ENCODE peak calls at places on chromosome 3, in six cellular contexts. One of them, this sample, is unnamed.

GRCh38 chr3:126291537-126291936 is 65.7 kb downstream of the KLF15 start:
- DNase-seq in GM13976: no peak
- DNase-seq in IMR-90: no peak
- DNase-seq in stomach: no peak
- DNase-seq in AG10803: no peak
- DNase-seq in choroid plexus epithelial cell: no peak
- DNase-seq in this sample: no peak

GRCh38 chr3:69212411-69213160 is 90.2 kb upstream of the LMOD3 start:
- DNase-seq in choroid plexus epithelial cell: peak; percentile 92
- DNase-seq in AG10803: peak; percentile 44
- DNase-seq in stomach: no peak
- DNase-seq in GM13976: no peak
- DNase-seq in IMR-90: peak; percentile 62
- DNase-seq in this sample: no peak

GRCh38 chr3:17052348-17052747 is 167.6 kb downstream of the PLCL2 start:
- DNase-seq in IMR-90: no peak
- DNase-seq in GM13976: no peak
- DNase-seq in AG10803: no peak
- DNase-seq in stomach: no peak
- DNase-seq in choroid plexus epithelial cell: no peak
- DNase-seq in this sample: no peak

GRCh38 chr3:159624616-159625015 is 364.0 kb upstream of the IL12A start:
- DNase-seq in GM13976: no peak
- DNase-seq in choroid plexus epithelial cell: no peak
- DNase-seq in AG10803: no peak
- DNase-seq in IMR-90: no peak
- DNase-seq in stomach: no peak
- DNase-seq in this sample: no peak

GRCh38 chr3:101695779-101696372 is 9.4 kb upstream of the RPL24 start:
- DNase-seq in choroid plexus epithelial cell: peak; percentile 78
- DNase-seq in stomach: no peak
- DNase-seq in IMR-90: peak; percentile 53
- DNase-seq in AG10803: peak; percentile 55
- DNase-seq in GM13976: no peak
- DNase-seq in this sample: no peak

GRCh38 chr3:171566803-171567422 is 106.7 kb upstream of the TNIK start:
- DNase-seq in stomach: no peak
- DNase-seq in choroid plexus epithelial cell: peak; percentile 67
- DNase-seq in IMR-90: peak; percentile 46
- DNase-seq in AG10803: peak; percentile 30
- DNase-seq in GM13976: peak; percentile 48
- DNase-seq in this sample: no peak

GRCh38 chr3:64048631-64049061 is 25.4 kb upstream of the PSMD6 start:
- DNase-seq in stomach: no peak
- DNase-seq in IMR-90: peak; percentile 16
- DNase-seq in choroid plexus epithelial cell: peak; percentile 28
- DNase-seq in AG10803: peak; percentile 93
- DNase-seq in GM13976: no peak
- DNase-seq in this sample: no peak

GRCh38 chr3:135503429-135504083 is 462.0 kb upstream of the PPP2R3A start:
- DNase-seq in IMR-90: peak; percentile 51
- DNase-seq in stomach: peak; percentile 55
- DNase-seq in choroid plexus epithelial cell: peak; percentile 68
- DNase-seq in GM13976: peak; percentile 52
- DNase-seq in AG10803: peak; percentile 74
- DNase-seq in this sample: peak; percentile 87

GRCh38 chr3:143811602-143812001 is 36.7 kb downstream of the SLC9A9 start:
- DNase-seq in choroid plexus epithelial cell: no peak
- DNase-seq in AG10803: peak; percentile 54
- DNase-seq in stomach: no peak
- DNase-seq in GM13976: no peak
- DNase-seq in IMR-90: no peak
- DNase-seq in this sample: no peak

GRCh38 chr3:122697952-122698625 is 17.4 kb downstream of the PARP14 start:
- DNase-seq in choroid plexus epithelial cell: peak; percentile 30
- DNase-seq in stomach: no peak
- DNase-seq in AG10803: no peak
- DNase-seq in GM13976: peak; percentile 49
- DNase-seq in IMR-90: no peak
- DNase-seq in this sample: no peak

GRCh38 chr3:179181021-179181472 is 32.9 kb downstream of the PIK3CA start:
- DNase-seq in IMR-90: peak; percentile 63
- DNase-seq in GM13976: peak; percentile 29
- DNase-seq in AG10803: peak; percentile 44
- DNase-seq in choroid plexus epithelial cell: peak; percentile 84
- DNase-seq in stomach: no peak
- DNase-seq in this sample: no peak

GRCh38 chr3:25674670-25675069 is 10.0 kb upstream of the TOP2B start:
- DNase-seq in GM13976: no peak
- DNase-seq in stomach: no peak
- DNase-seq in AG10803: no peak
- DNase-seq in choroid plexus epithelial cell: no peak
- DNase-seq in IMR-90: no peak
- DNase-seq in this sample: no peak

GRCh38 chr3:195411831-195412230 is 31.0 kb downstream of the ACAP2 start:
- DNase-seq in choroid plexus epithelial cell: peak; percentile 47
- DNase-seq in AG10803: peak; percentile 69
- DNase-seq in GM13976: no peak
- DNase-seq in IMR-90: peak; percentile 60
- DNase-seq in stomach: no peak
- DNase-seq in this sample: no peak

GRCh38 chr3:58560771-58561311 is 16.4 kb downstream of the FAM107A start:
- DNase-seq in IMR-90: peak; percentile 98
- DNase-seq in stomach: no peak
- DNase-seq in choroid plexus epithelial cell: peak; percentile 98
- DNase-seq in GM13976: no peak
- DNase-seq in AG10803: peak; percentile 99
- DNase-seq in this sample: peak; percentile 53

GRCh38 chr3:125116311-125117069 is 60.7 kb upstream of the HEG1 start:
- DNase-seq in stomach: no peak
- DNase-seq in IMR-90: peak; percentile 77
- DNase-seq in GM13976: no peak
- DNase-seq in choroid plexus epithelial cell: peak; percentile 84
- DNase-seq in AG10803: peak; percentile 91
- DNase-seq in this sample: no peak

GRCh38 chr3:121942116-121942786 is 48.0 kb downstream of the SLC15A2 start:
- DNase-seq in GM13976: no peak
- DNase-seq in choroid plexus epithelial cell: peak; percentile 4
- DNase-seq in stomach: no peak
- DNase-seq in AG10803: no peak
- DNase-seq in IMR-90: peak; percentile 7
- DNase-seq in this sample: no peak

GRCh38 chr3:77256584-77257488 is 216.9 kb downstream of the ROBO2 start:
- DNase-seq in GM13976: no peak
- DNase-seq in stomach: no peak
- DNase-seq in IMR-90: no peak
- DNase-seq in choroid plexus epithelial cell: no peak
- DNase-seq in AG10803: no peak
- DNase-seq in this sample: no peak

GRCh38 chr3:9746330-9746729 is 3.4 kb upstream of the OGG1 start:
- DNase-seq in choroid plexus epithelial cell: peak; percentile 95
- DNase-seq in GM13976: no peak
- DNase-seq in stomach: no peak
- DNase-seq in IMR-90: peak; percentile 95
- DNase-seq in AG10803: peak; percentile 58
- DNase-seq in this sample: no peak

GRCh38 chr3:72288955-72289707 is 504.2 kb upstream of the PROK2 start:
- DNase-seq in AG10803: peak; percentile 91
- DNase-seq in GM13976: peak; percentile 60
- DNase-seq in stomach: peak; percentile 52
- DNase-seq in IMR-90: peak; percentile 57
- DNase-seq in choroid plexus epithelial cell: peak; percentile 63
- DNase-seq in this sample: no peak

GRCh38 chr3:35709691-35710090 is 70.4 kb downstream of the ARPP21 start:
- DNase-seq in stomach: no peak
- DNase-seq in AG10803: no peak
- DNase-seq in choroid plexus epithelial cell: no peak
- DNase-seq in IMR-90: no peak
- DNase-seq in GM13976: no peak
- DNase-seq in this sample: no peak

GRCh38 chr3:104909721-104910120 is 457.0 kb upstream of the ALCAM start:
- DNase-seq in GM13976: no peak
- DNase-seq in AG10803: peak; percentile 30
- DNase-seq in stomach: no peak
- DNase-seq in choroid plexus epithelial cell: peak; percentile 30
- DNase-seq in IMR-90: peak; percentile 44
- DNase-seq in this sample: no peak

GRCh38 chr3:104908761-104909160 is 457.9 kb upstream of the ALCAM start:
- DNase-seq in choroid plexus epithelial cell: peak; percentile 32
- DNase-seq in stomach: no peak
- DNase-seq in GM13976: no peak
- DNase-seq in IMR-90: no peak
- DNase-seq in AG10803: peak; percentile 3
- DNase-seq in this sample: no peak

GRCh38 chr3:104906001-104906639 is 460.6 kb upstream of the ALCAM start:
- DNase-seq in IMR-90: no peak
- DNase-seq in AG10803: no peak
- DNase-seq in GM13976: no peak
- DNase-seq in choroid plexus epithelial cell: no peak
- DNase-seq in stomach: no peak
- DNase-seq in this sample: no peak

GRCh38 chr3:104909188-104909587 is 457.5 kb upstream of the ALCAM start:
- DNase-seq in GM13976: no peak
- DNase-seq in AG10803: peak; percentile 71
- DNase-seq in stomach: no peak
- DNase-seq in IMR-90: peak; percentile 92
- DNase-seq in choroid plexus epithelial cell: peak; percentile 86
- DNase-seq in this sample: no peak

GRCh38 chr3:104907507-104907906 is 459.2 kb upstream of the ALCAM start:
- DNase-seq in choroid plexus epithelial cell: peak; percentile 85
- DNase-seq in stomach: no peak
- DNase-seq in GM13976: no peak
- DNase-seq in AG10803: peak; percentile 81
- DNase-seq in IMR-90: peak; percentile 90
- DNase-seq in this sample: no peak
- TF ChIP-seq CTCF in choroid plexus epithelial cell: no peak
- TF ChIP-seq CTCF in stomach: no peak
- TF ChIP-seq CTCF in GM13976: no peak
- TF ChIP-seq CTCF in AG10803: no peak
- TF ChIP-seq CTCF in IMR-90: no peak
- TF ChIP-seq CTCF in this sample: no peak

DNA sequence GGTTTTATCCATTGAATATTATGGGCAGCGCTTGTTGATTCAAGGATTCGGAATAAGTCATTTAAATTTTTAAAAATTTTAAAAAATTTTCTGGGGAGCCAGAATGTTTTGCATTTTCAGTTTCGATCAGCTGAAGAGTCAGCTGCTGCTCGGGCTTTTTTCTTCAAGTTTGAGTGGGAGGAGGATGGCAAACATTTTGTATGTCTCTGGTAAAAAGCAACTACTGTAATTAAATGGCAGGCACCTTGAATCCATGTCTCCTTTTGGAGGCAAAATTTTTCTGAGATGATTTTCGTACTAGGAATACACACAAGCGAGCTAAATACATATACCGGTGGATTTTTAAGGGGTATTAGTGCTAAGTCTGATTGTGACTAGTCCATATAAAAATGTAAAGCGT is 612 bp downstream of the C3orf38 start:
- DNase-seq in IMR-90: no peak
- DNase-seq in GM13976: peak; percentile 64
- DNase-seq in AG10803: no peak
- DNase-seq in stomach: no peak
- DNase-seq in choroid plexus epithelial cell: peak; percentile 42
- DNase-seq in this sample: no peak
- TF ChIP-seq CTCF in IMR-90: no peak
- TF ChIP-seq CTCF in GM13976: no peak
- TF ChIP-seq CTCF in AG10803: no peak
- TF ChIP-seq CTCF in stomach: no peak
- TF ChIP-seq CTCF in choroid plexus epithelial cell: no peak
- TF ChIP-seq CTCF in this sample: no peak

GRCh38 chr3:39405687-39406367 is 693 bp upstream of the RPSA start:
- DNase-seq in stomach: no peak
- DNase-seq in GM13976: no peak
- DNase-seq in choroid plexus epithelial cell: no peak
- DNase-seq in IMR-90: no peak
- DNase-seq in AG10803: no peak
- DNase-seq in this sample: no peak

GRCh38 chr3:39404943-39405686 is 1.4 kb upstream of the RPSA start:
- DNase-seq in AG10803: no peak
- DNase-seq in stomach: no peak
- DNase-seq in GM13976: no peak
- DNase-seq in choroid plexus epithelial cell: no peak
- DNase-seq in IMR-90: no peak
- DNase-seq in this sample: no peak

GRCh38 chr3:39407259-39407629 is 724 bp downstream of the RPSA start:
- DNase-seq in stomach: no peak
- DNase-seq in IMR-90: peak; percentile 19
- DNase-seq in choroid plexus epithelial cell: peak; percentile 46
- DNase-seq in GM13976: no peak
- DNase-seq in AG10803: peak; percentile 17
- DNase-seq in this sample: no peak

GRCh38 chr3:39407773-39408492 is 1.4 kb downstream of the RPSA start:
- DNase-seq in stomach: no peak
- DNase-seq in IMR-90: peak; percentile 29
- DNase-seq in AG10803: peak; percentile 33
- DNase-seq in choroid plexus epithelial cell: peak; percentile 33
- DNase-seq in GM13976: no peak
- DNase-seq in this sample: no peak

DNA sequence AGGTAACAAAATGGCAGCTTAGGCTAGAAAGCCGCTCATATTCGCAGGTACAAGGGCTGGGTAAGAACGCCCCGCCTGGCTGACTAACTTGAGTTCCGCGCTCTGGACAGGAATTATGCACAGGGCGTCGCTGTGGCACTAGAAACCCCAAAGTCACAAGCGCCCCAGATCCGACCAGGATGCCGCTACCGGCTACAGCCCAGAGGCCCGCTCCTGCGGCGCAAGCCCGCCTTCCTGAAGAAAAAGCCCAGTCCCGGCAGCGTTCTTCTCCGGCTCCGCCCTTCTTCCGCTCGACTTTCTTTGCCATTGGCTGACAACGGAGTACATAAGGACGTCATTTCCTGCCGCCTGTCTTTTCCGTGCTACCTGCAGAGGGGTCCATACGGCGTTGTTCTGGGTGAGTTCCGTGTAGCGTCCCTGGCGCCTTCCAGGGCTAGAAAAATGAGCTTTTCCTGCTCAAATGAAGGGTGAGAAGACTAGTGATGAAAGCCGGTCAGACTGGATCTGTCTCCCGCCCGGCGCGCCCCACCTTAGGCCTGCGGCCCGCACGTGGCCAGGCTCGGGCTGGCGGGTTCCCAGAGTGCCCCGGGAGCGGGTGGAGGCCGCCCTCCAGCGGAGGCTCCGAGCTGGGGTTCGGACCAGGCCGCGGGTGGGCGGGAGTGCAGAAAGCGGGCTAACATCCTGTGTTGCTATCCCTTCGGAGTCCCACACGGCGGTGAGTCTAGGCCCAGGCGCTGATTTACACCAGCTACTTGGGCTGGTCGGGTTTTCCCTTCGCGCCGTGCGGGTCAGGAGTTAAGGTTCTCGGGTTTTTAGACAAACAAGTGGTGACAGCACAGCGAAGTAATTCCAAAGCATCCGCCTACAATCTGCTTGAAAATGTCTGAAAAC is at the start of gene RPSA:
- DNase-seq in choroid plexus epithelial cell: peak; percentile 98
- DNase-seq in AG10803: peak; percentile 95
- DNase-seq in GM13976: peak; percentile 96
- DNase-seq in IMR-90: peak; percentile 96
- DNase-seq in stomach: peak; percentile 96
- DNase-seq in this sample: peak; percentile 97
- TF ChIP-seq CTCF in choroid plexus epithelial cell: peak; percentile 34
- TF ChIP-seq CTCF in AG10803: peak; percentile 17
- TF ChIP-seq CTCF in GM13976: peak; percentile 66
- TF ChIP-seq CTCF in IMR-90: peak; percentile 31
- TF ChIP-seq CTCF in stomach: no peak
- TF ChIP-seq CTCF in this sample: peak; percentile 73

GRCh38 chr3:39398700-39399099 is 7.8 kb upstream of the RPSA start:
- DNase-seq in GM13976: no peak
- DNase-seq in IMR-90: no peak
- DNase-seq in AG10803: no peak
- DNase-seq in choroid plexus epithelial cell: peak; percentile 10
- DNase-seq in stomach: no peak
- DNase-seq in this sample: no peak
- TF ChIP-seq CTCF in GM13976: no peak
- TF ChIP-seq CTCF in IMR-90: no peak
- TF ChIP-seq CTCF in AG10803: no peak
- TF ChIP-seq CTCF in choroid plexus epithelial cell: no peak
- TF ChIP-seq CTCF in stomach: no peak
- TF ChIP-seq CTCF in this sample: no peak

This sample was measured in chondrocyte.